ENCODE peak calls at places on chromosomes 5 and 9, in five cellular contexts. Q is SK-N-SH, A is K562, V is Panc1, C is HCT116. U is an unnamed sample.

GRCh38 chr9:87275039-87275725 is 222.5 kb upstream of the DAPK1 start:
- DNase-seq in Q (no peak), A (no peak), V (no peak), C (no peak), U (no peak)

GRCh38 chr9:126523621-126524111 is 90.1 kb upstream of the LMX1B start:
- DNase-seq in Q (peak), A (no peak), V (no peak), C (no peak), U (no peak)

GRCh38 chr5:135140805-135141204 is 106.8 kb upstream of the PITX1 start:
- DNase-seq in Q (no peak), A (no peak), V (no peak), C (peak), U (no peak)

GRCh38 chr5:80184235-80185023 is 71.4 kb downstream of the SERINC5 start:
- DNase-seq in Q (no peak), A (peak), V (no peak), C (no peak), U (no peak)

GRCh38 chr5:173670130-173670591 is 53.7 kb upstream of the BOD1 start:
- DNase-seq in Q (no peak), A (no peak), V (no peak), C (no peak), U (no peak)

GRCh38 chr9:109051733-109052132 is 38.4 kb upstream of the CTNNAL1 start:
- DNase-seq in Q (no peak), A (no peak), V (no peak), C (no peak), U (no peak)

GRCh38 chr5:5351288-5352089 is 71.0 kb upstream of the ICE1 start:
- DNase-seq in Q (no peak), A (no peak), V (no peak), C (peak), U (no peak)

GRCh38 chr9:133526721-133527321 is 2.1 kb upstream of the MYMK start:
- DNase-seq in Q (no peak), A (no peak), V (no peak), C (no peak), U (no peak)

GRCh38 chr9:91720746-91721705 is 229.0 kb downstream of the ROR2 start:
- DNase-seq in Q (peak), A (no peak), V (no peak), C (no peak), U (no peak)

GRCh38 chr9:131869312-131869711 is 129.4 kb upstream of the RAPGEF1 start:
- DNase-seq in Q (peak), A (no peak), V (no peak), C (no peak), U (no peak)

GRCh38 chr5:113722979-113723378 is 209.5 kb downstream of the YTHDC2 start:
- DNase-seq in Q (no peak), A (no peak), V (no peak), C (no peak), U (no peak)

GRCh38 chr9:77019810-77020437 is 469 bp downstream of the FOXB2 start:
- DNase-seq in Q (no peak), A (no peak), V (no peak), C (no peak), U (no peak)

GRCh38 chr9:127074561-127075548 is 47.6 kb downstream of the ANGPTL2 start:
- DNase-seq in Q (no peak), A (no peak), V (no peak), C (no peak), U (no peak)

GRCh38 chr9:8346291-8346690 is 546.7 kb upstream of the DMAC1 start:
- DNase-seq in Q (no peak), A (no peak), V (no peak), C (no peak), U (no peak)

GRCh38 chr5:1217596-1218206 is 7.5 kb upstream of the SLC6A18 start:
- DNase-seq in Q (no peak), A (no peak), V (no peak), C (no peak), U (no peak)

GRCh38 chr5:74122979-74123575 is 497.1 kb downstream of the ARHGEF28 start:
- DNase-seq in Q (no peak), A (no peak), V (no peak), C (no peak), U (no peak)

GRCh38 chr5:109945097-109945678 is 255.5 kb downstream of the MAN2A1 start:
- DNase-seq in Q (no peak), A (no peak), V (no peak), C (no peak), U (no peak)

GRCh38 chr9:92984976-92985375 is 37.7 kb downstream of the FGD3 start:
- DNase-seq in Q (no peak), A (peak), V (no peak), C (no peak), U (no peak)

GRCh38 chr5:98307811-98308210 is 465.7 kb upstream of the RGMB start:
- DNase-seq in Q (no peak), A (no peak), V (no peak), C (no peak), U (no peak)

GRCh38 chr5:16674750-16675149 is 58.0 kb upstream of the RETREG1 start:
- DNase-seq in Q (no peak), A (no peak), V (no peak), C (no peak), U (peak)

GRCh38 chr5:103519550-103519949 is 43.0 kb downstream of the NUDT12 start:
- DNase-seq in Q (no peak), A (no peak), V (no peak), C (no peak), U (no peak)

GRCh38 chr9:87479801-87480201 is 17.9 kb upstream of the DAPK1 start:
- DNase-seq in Q (no peak), A (no peak), V (no peak), C (no peak), U (no peak)

GRCh38 chr9:27618066-27618465 is 44.8 kb upstream of the C9orf72 start:
- DNase-seq in Q (no peak), A (no peak), V (no peak), C (no peak), U (no peak)

GRCh38 chr5:27158171-27158570 is 119.8 kb upstream of the CDH9 start:
- DNase-seq in Q (no peak), A (no peak), V (no peak), C (no peak), U (no peak)

GRCh38 chr5:88551724-88552345 is 283.2 kb upstream of the TMEM161B start:
- DNase-seq in Q (no peak), A (no peak), V (no peak), C (no peak), U (no peak)

GRCh38 chr9:96741771-96742170 is 36.1 kb downstream of the ZNF510 start:
- DNase-seq in Q (no peak), A (no peak), V (no peak), C (no peak), U (no peak)

GRCh38 chr9:110337727-110338522 is at the start of gene TXNDC8:
- DNase-seq in Q (no peak), A (no peak), V (no peak), C (no peak), U (no peak)

GRCh38 chr9:129231022-129231739 is 53.1 kb upstream of the IER5L start:
- DNase-seq in Q (no peak), A (no peak), V (no peak), C (no peak), U (no peak)

GRCh38 chr5:125227333-125228075 is 481.1 kb upstream of the ZNF608 start:
- DNase-seq in Q (peak), A (no peak), V (no peak), C (peak), U (no peak)

GRCh38 chr5:152560508-152561137 is 155.5 kb upstream of the NMUR2 start:
- DNase-seq in Q (peak), A (peak), V (peak), C (peak), U (no peak)

GRCh38 chr5:88290801-88291200 is 22.2 kb upstream of the TMEM161B start:
- DNase-seq in Q (no peak), A (no peak), V (no peak), C (no peak), U (no peak)

GRCh38 chr5:172529896-172530295 is 75.6 kb upstream of the SH3PXD2B start:
- DNase-seq in Q (no peak), A (no peak), V (no peak), C (no peak), U (no peak)

GRCh38 chr9:133889498-133890301 is 102.4 kb downstream of the VAV2 start:
- DNase-seq in Q (no peak), A (no peak), V (no peak), C (no peak), U (no peak)

GRCh38 chr9:95874989-95875304 is 544 bp upstream of the ERCC6L2 start:
- DNase-seq in Q (peak), A (peak), V (no peak), C (no peak), U (peak)

GRCh38 chr5:10559883-10560282 is 4.0 kb upstream of the ANKRD33B start:
- DNase-seq in Q (no peak), A (no peak), V (no peak), C (no peak), U (no peak)

GRCh38 chr9:31916591-31917223 is 467.7 kb upstream of the ACO1 start:
- DNase-seq in Q (no peak), A (no peak), V (no peak), C (no peak), U (no peak)

GRCh38 chr9:105392531-105392930 is 55.3 kb upstream of the FSD1L start:
- DNase-seq in Q (peak), A (no peak), V (no peak), C (no peak), U (no peak)

GRCh38 chr5:128632264-128632663 is 94.2 kb upstream of the FBN2 start:
- DNase-seq in Q (no peak), A (no peak), V (no peak), C (no peak), U (no peak)

GRCh38 chr9:112086627-112087026 is 88.5 kb downstream of the SUSD1 start:
- DNase-seq in Q (peak), A (no peak), V (no peak), C (no peak), U (no peak)

DNA sequence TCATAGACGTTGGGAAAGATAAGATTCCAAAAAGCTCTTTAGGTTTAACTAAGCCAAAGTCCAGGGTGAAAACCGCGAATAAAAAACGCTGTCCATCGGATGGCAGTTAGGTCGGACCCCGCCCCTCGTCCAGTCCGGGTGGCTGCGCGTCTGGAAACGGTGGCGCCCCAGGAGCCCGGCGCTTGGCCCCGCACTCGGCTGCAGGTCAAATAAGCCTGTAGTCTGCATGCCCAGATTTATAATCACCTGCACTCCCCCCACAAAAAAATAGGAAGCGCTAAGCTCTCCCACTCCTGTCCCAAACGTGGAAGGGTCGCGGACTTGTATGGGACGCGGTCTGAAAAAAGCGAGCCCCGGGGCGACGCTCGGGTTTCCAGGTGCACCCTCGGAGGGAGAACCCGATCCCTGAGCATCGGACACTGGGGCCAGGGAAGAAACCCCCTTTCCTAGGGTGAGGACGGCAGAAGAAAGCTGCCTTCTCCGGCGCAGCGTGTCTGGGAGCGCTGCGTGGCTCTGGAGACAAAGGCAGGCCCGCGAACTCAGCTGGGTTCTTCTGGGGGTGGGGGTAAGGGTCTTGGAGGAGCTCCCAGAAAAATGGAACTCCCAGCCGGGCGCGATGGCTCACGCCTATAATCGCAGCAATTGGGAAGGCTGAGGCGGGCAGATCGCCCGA is 923 bp upstream of the ZBTB5 start:
- DNase-seq in Q (peak), A (peak), V (peak), C (peak), U (peak)
- TF ChIP-seq POLR2AphosphoS5 in Q (no peak), A (peak), V (no peak), C (peak), U (no peak)

GRCh38 chr5:73120222-73121108 is at the start of gene TMEM171:
- DNase-seq in Q (peak), A (no peak), V (no peak), C (peak), U (no peak)
- TF ChIP-seq POLR2AphosphoS5 in Q (no peak), A (no peak), V (no peak), C (peak), U (no peak)

GRCh38 chr9:137034039-137034708 is 2.3 kb upstream of the FUT7 start:
- DNase-seq in Q (peak), A (no peak), V (no peak), C (no peak), U (no peak)

GRCh38 chr9:137034709-137035506 is 3.0 kb upstream of the FUT7 start:
- DNase-seq in Q (peak), A (peak), V (peak), C (peak), U (peak)

GRCh38 chr9:137035937-137036336 is 4.0 kb upstream of the FUT7 start:
- DNase-seq in Q (no peak), A (no peak), V (no peak), C (no peak), U (no peak)

GRCh38 chr9:137037035-137037434 is 5.1 kb upstream of the FUT7 start:
- DNase-seq in Q (no peak), A (peak), V (no peak), C (no peak), U (no peak)

GRCh38 chr9:137035507-137035834 is 3.6 kb upstream of the FUT7 start:
- DNase-seq in Q (no peak), A (peak), V (no peak), C (no peak), U (no peak)
- TF ChIP-seq POLR2AphosphoS5 in Q (no peak), A (no peak), V (no peak), C (peak), U (no peak)

GRCh38 chr9:137760426-137760825 is 117.2 kb upstream of the CACNA1B start:
- DNase-seq in Q (no peak), A (no peak), V (no peak), C (no peak), U (no peak)
- TF ChIP-seq POLR2AphosphoS5 in Q (no peak), A (no peak), V (no peak), C (no peak), U (no peak)

DNA sequence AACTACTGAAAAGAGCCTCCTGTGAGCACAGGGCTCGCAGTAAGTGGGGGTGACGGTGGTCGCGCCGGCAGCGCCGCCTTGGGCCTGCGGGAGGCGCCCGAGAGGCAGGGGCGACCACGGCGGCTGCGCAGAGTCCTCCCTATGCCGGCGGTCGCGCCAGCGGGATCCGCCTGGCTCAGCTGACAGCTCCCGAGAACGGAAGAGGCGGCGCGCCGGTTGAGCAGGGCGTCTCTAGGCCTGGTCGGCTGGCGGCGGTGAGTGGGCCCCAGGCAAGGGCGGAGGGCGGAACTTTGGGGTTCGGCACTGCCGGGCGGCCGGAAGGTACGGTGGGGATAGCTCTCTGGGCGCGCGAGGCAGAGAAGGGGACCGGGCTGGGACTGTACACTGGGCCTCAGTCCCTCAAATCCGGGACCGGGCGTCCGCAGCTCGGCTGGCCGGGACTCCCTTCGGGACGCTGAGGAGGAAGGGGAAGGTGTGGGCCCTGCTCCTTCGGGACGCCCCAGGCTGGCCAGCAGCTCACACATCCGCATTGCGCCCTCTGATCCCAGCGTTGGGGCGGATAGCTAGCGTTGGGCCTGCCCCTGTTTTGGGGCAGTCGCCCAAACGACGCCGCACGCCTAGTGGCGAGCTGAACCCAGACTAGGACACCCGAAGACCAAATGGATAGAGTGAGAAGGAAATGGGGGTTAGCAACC is at the start of gene RNF14:
- DNase-seq in Q (peak), A (peak), V (peak), C (peak), U (peak)
- TF ChIP-seq POLR2AphosphoS5 in Q (peak), A (peak), V (peak), C (peak), U (peak)

DNA sequence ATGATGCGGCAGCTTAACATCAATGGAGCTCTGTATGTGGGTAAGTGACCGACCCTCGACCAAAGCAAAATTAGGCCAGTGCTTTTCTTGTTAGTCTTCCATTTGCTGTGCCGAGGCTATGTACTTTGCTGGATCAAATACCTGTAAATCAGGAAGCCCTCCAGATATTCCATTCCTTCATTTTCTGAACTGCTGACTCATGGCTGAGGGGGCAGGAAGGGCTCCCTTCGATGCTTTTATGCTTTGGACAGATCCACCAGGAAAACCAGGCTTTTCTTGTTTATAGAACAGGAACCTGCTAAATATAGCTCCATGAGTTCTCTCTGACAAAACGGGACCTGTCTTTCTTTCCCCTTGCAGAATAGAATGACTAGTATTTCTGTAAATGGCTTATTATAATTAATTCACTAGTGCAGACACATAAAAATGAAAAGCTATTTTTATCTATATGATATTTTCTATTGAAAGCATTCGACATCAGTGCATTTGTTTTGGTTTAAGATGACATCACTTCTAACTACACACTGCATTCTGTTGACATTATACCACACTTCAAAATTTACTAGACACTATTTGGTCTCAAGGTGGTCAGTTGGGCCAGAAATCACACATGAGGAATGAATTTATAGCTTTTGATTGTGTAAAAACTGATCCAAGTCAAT is 93.3 kb downstream of the LIFR start:
- DNase-seq in Q (no peak), A (no peak), V (no peak), C (no peak), U (no peak)
- TF ChIP-seq POLR2AphosphoS5 in Q (no peak), A (no peak), V (no peak), C (no peak), U (no peak)